ENCODE peak calls at places on chromosomes 5 and 9, in four cellular contexts. I, F, D and P are unnamed samples.

GRCh38 chr9:90141723-90142122 is 500.9 kb downstream of the DIRAS2 start:
- DNase-seq in I (peak), F (peak), D (peak), P (no peak)

GRCh38 chr9:137606005-137606601 is 617 bp downstream of the ARRDC1 start:
- DNase-seq in I (no peak), F (peak), D (no peak), P (no peak)

GRCh38 chr9:98329904-98330303 is 74.5 kb upstream of the TBC1D2 start:
- DNase-seq in I (no peak), F (no peak), D (no peak), P (no peak)

GRCh38 chr5:178094345-178094744 is 19.0 kb upstream of the N4BP3 start:
- DNase-seq in I (no peak), F (no peak), D (no peak), P (no peak)

GRCh38 chr9:88691096-88691495 is 156.1 kb downstream of the NXNL2 start:
- DNase-seq in I (no peak), F (no peak), D (no peak), P (no peak)

GRCh38 chr9:78296893-78297671 is at the start of gene PSAT1:
- DNase-seq in I (peak), F (peak), D (peak), P (peak)

GRCh38 chr5:22852807-22853670 is at the start of gene CDH12:
- DNase-seq in I (peak), F (peak), D (peak), P (no peak)

GRCh38 chr9:87824216-87824875 is 58.3 kb upstream of the SPATA31E1 start:
- DNase-seq in I (no peak), F (no peak), D (no peak), P (no peak)

GRCh38 chr9:17578911-17579793 is at the start of gene SH3GL2:
- DNase-seq in I (peak), F (peak), D (peak), P (peak)

GRCh38 chr5:174624754-174625506 is 99.5 kb upstream of the MSX2 start:
- DNase-seq in I (no peak), F (peak), D (peak), P (no peak)

GRCh38 chr5:154176191-154176590 is 14.3 kb upstream of the GALNT10 start:
- DNase-seq in I (peak), F (no peak), D (peak), P (peak)

GRCh38 chr9:86176468-86176867 is 77.1 kb upstream of the GOLM1 start:
- DNase-seq in I (peak), F (no peak), D (no peak), P (peak)

GRCh38 chr5:100746730-100747129 is 156.4 kb downstream of the ST8SIA4 start:
- DNase-seq in I (no peak), F (no peak), D (no peak), P (no peak)

GRCh38 chr9:113916931-113917330 is 40.8 kb downstream of the ZNF618 start:
- DNase-seq in I (no peak), F (no peak), D (no peak), P (no peak)

GRCh38 chr9:108478871-108479332 is 376.9 kb downstream of the ACTL7B start:
- DNase-seq in I (peak), F (peak), D (peak), P (peak)

GRCh38 chr5:121702783-121703182 is 148.9 kb upstream of the FTMT start:
- DNase-seq in I (no peak), F (no peak), D (no peak), P (no peak)

GRCh38 chr5:109953821-109954220 is 264.1 kb downstream of the MAN2A1 start:
- DNase-seq in I (no peak), F (no peak), D (no peak), P (peak)

GRCh38 chr9:16154570-16155078 is 601.8 kb downstream of the CCDC171 start:
- DNase-seq in I (peak), F (peak), D (peak), P (no peak)

GRCh38 chr9:128102861-128103588 is 24.5 kb downstream of the PTGES2 start:
- DNase-seq in I (no peak), F (peak), D (no peak), P (no peak)

GRCh38 chr9:128104171-128104618 is 23.3 kb downstream of the PTGES2 start:
- DNase-seq in I (no peak), F (peak), D (no peak), P (no peak)

GRCh38 chr9:128101690-128102089 is 25.8 kb downstream of the PTGES2 start:
- DNase-seq in I (no peak), F (no peak), D (no peak), P (no peak)

GRCh38 chr9:128102196-128102595 is 25.3 kb downstream of the PTGES2 start:
- DNase-seq in I (no peak), F (no peak), D (no peak), P (no peak)

DNA sequence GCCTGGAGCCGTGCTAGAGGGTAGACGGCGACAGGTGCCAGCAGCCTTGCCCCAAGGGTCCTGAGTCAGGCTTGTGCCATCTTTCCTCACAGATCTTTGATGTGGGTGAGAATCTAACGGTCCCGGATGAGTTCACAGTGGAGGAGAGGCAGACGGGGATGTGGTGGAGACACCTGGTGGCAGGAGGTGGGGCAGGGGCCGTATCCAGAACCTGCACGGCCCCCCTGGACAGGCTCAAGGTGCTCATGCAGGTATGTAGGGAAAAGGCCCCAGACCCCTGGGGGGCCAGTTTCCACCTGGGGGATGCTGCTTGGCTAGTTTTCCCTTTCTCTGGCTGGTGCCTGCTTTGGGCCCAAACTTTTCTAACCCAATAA is 24.0 kb downstream of the PTGES2 start:
- DNase-seq in I (no peak), F (peak), D (no peak), P (no peak)
- TF ChIP-seq CTCF in I (peak), F (peak), D (no peak), P (no peak)

DNA sequence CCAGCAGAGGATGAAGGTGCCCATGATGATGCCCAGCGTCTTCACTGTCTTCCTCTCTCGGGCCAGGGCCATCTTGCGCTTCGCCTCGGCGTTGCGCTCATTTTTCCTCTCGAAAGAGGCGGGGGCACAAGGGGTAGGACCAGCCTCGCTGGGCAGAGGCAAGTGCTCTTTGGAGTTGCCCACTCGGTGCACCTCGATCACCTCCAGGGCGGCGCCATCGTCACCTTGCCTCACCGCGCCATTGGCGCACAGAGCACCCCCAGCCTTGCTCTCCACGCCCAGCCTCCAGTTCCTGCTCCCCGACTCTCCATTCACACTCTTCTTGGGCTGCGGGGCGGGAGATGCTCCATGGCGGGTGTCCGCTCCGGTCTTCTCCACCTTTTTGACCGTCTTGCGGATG is 1.6 kb downstream of the HTR1A start:
- DNase-seq in I (no peak), F (no peak), D (no peak), P (no peak)
- TF ChIP-seq EZH2 in I (no peak), F (no peak), D (no peak), P (no peak)

GRCh38 chr5:27020965-27021364 is 17.4 kb downstream of the CDH9 start:
- DNase-seq in I (peak), F (peak), D (peak), P (peak)
- TF ChIP-seq CTCF in I (peak), F (peak), D (no peak), P (peak)

DNA sequence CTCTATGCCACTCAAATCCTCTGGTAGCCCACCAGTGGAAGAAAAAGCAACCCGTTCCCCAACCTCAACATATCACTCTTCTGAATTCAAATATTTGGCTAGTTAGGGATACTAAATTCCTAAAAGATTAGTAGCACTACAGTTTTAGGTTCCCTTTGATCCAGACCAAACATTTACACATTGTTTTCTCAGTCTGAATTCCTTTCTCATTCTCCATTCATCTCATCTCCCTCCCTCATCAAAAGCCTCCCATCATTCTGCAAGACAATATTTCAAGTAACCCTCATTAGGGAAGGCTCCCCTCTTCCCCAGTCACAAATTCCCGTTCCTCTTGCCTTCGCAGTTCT is 26.3 kb downstream of the ADAM19 start:
- DNase-seq in I (peak), F (no peak), D (no peak), P (peak)
- TF ChIP-seq EZH2 in I (no peak), F (no peak), D (no peak), P (no peak)

DNA sequence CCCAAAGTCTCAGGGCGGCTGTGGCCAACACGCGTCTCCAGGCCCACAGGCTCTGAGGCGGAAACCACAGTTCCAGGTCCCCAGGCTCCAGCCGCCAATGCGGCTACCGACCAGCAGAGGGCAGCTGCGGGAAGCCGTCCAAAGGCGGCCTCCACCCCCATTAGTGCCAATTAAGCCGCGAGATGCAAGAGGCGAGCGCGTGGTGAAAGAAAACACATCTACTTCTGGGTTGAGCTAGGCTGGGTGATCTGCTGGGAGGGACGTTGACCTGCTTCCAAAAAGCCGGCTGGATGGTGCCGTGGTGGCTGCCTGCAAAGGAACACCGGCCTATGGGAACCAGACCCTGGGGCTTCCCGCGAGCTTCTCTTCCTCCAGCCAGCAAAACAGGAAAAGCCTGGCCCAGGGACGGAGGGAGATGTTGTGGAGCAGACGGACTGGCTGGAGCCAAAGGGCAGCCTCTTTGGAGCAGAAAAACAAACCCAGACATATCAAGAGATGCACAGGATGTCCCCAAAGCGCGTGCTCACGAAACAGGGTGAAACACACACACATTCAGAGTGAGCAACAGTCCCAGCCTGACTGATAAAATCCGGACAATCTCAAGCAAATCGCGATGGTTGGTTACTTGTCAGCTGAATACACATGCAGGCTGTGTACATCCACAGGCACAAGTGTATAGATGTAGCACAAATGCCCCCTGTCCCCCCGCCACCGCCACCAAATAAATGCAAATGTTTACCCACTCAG is 187.1 kb upstream of the BRINP1 start:
- DNase-seq in I (peak), F (peak), D (peak), P (peak)
- TF ChIP-seq CTCF in I (peak), F (peak), D (peak), P (peak)